ENCODE peak calls at places on chromosome X, in six cellular contexts. D, Y, N, K, P and T are unnamed samples.

GRCh38 chrX:40100141-40100536 is 2.4 kb upstream of the BCOR start:
- DNase-seq in D (no peak), Y (no peak), N (no peak), K (peak), P (no peak), T (peak)

GRCh38 chrX:21865436-21865835 is 9.6 kb downstream of the YY2 start:
- DNase-seq in D (no peak), Y (no peak), N (no peak), K (no peak), P (no peak), T (no peak)

GRCh38 chrX:145213504-145213903 is 33.8 kb upstream of the SPANXN1 start:
- DNase-seq in D (no peak), Y (no peak), N (no peak), K (peak), P (peak), T (peak)

GRCh38 chrX:41180194-41180902 is 95.1 kb downstream of the USP9X start:
- DNase-seq in D (peak), Y (peak), N (peak), K (peak), P (peak), T (peak)

GRCh38 chrX:65745992-65746391 is 78.5 kb downstream of the MSN start:
- DNase-seq in D (no peak), Y (no peak), N (no peak), K (peak), P (no peak), T (no peak)

GRCh38 chrX:41629539-41629938 is 59.2 kb upstream of the GPR34 start:
- DNase-seq in D (no peak), Y (no peak), N (no peak), K (no peak), P (no peak), T (no peak)

GRCh38 chrX:130769835-130770234 is 133.2 kb downstream of the ENOX2 start:
- DNase-seq in D (no peak), Y (no peak), N (no peak), K (no peak), P (no peak), T (no peak)

GRCh38 chrX:47751670-47752069 is 85.0 kb upstream of the ZNF81 start:
- DNase-seq in D (peak), Y (no peak), N (no peak), K (peak), P (peak), T (peak)

GRCh38 chrX:149275836-149276235 is 229.3 kb downstream of the IDS start:
- DNase-seq in D (no peak), Y (no peak), N (no peak), K (peak), P (no peak), T (no peak)

GRCh38 chrX:124804962-124805361 is 458.6 kb downstream of the SH2D1A start:
- DNase-seq in D (no peak), Y (no peak), N (no peak), K (no peak), P (no peak), T (no peak)

GRCh38 chrX:97066381-97066780 is 182.7 kb downstream of the RPA4 start:
- DNase-seq in D (no peak), Y (no peak), N (no peak), K (no peak), P (no peak), T (no peak)

GRCh38 chrX:134604701-134605271 is 53.5 kb downstream of the PLAC1 start:
- DNase-seq in D (no peak), Y (no peak), N (no peak), K (peak), P (peak), T (no peak)

GRCh38 chrX:136691028-136691809 is 43.3 kb downstream of the CD40LG start:
- DNase-seq in D (no peak), Y (no peak), N (no peak), K (no peak), P (no peak), T (no peak)

GRCh38 chrX:9786839-9787635 is 808 bp downstream of the SHROOM2 start:
- DNase-seq in D (no peak), Y (no peak), N (no peak), K (no peak), P (no peak), T (peak)

GRCh38 chrX:69185886-69186285 is 20.6 kb upstream of the PJA1 start:
- DNase-seq in D (no peak), Y (no peak), N (no peak), K (no peak), P (no peak), T (no peak)

GRCh38 chrX:20500171-20500865 is 233.6 kb upstream of the RPS6KA3 start:
- DNase-seq in D (no peak), Y (no peak), N (no peak), K (no peak), P (no peak), T (no peak)

GRCh38 chrX:154351183-154352011 is 23.0 kb downstream of the FLNA start:
- DNase-seq in D (peak), Y (no peak), N (no peak), K (peak), P (no peak), T (no peak)

GRCh38 chrX:54843050-54843449 is 35.5 kb downstream of the MAGED2 start:
- DNase-seq in D (no peak), Y (no peak), N (no peak), K (no peak), P (no peak), T (no peak)

GRCh38 chrX:118066867-118067515 is 49.6 kb downstream of the KLHL13 start:
- DNase-seq in D (no peak), Y (no peak), N (no peak), K (no peak), P (no peak), T (no peak)

GRCh38 chrX:110851780-110852179 is 56.2 kb upstream of the CHRDL1 start:
- DNase-seq in D (no peak), Y (no peak), N (no peak), K (peak), P (no peak), T (no peak)